ENCODE peak calls at places on chromosomes 2 and 18, in six cellular contexts. P, F, T, X, Q and U are unnamed samples.

GRCh38 chr2:12728221-12728777 is 11.6 kb downstream of the TRIB2 start:
- DNase-seq in P (no peak), F (no peak), T (no peak), X (no peak), Q (no peak), U (no peak)

GRCh38 chr2:8563814-8564474 is 117.9 kb upstream of the ID2 start:
- DNase-seq in P (no peak), F (no peak), T (no peak), X (peak; percentile 54), Q (no peak), U (no peak)

GRCh38 chr2:196263181-196263747 is 91.9 kb upstream of the STK17B start:
- DNase-seq in P (no peak), F (peak; percentile 90), T (no peak), X (no peak), Q (peak; percentile 90), U (peak; percentile 78)

GRCh38 chr2:31008571-31009114 is 129.6 kb downstream of the GALNT14 start:
- DNase-seq in P (no peak), F (no peak), T (no peak), X (no peak), Q (no peak), U (no peak)

GRCh38 chr2:188076149-188077056 is 215.3 kb upstream of the GULP1 start:
- DNase-seq in P (no peak), F (no peak), T (no peak), X (no peak), Q (no peak), U (no peak)

GRCh38 chr2:86621290-86621943 is 2.2 kb downstream of the RNF103 start:
- DNase-seq in P (no peak), F (peak; percentile 19), T (no peak), X (no peak), Q (peak; percentile 22), U (no peak)

GRCh38 chr2:102342888-102343287 is 12.7 kb upstream of the IL18R1 start:
- DNase-seq in P (no peak), F (no peak), T (peak; percentile 44), X (no peak), Q (no peak), U (no peak)

GRCh38 chr2:11980809-11981208 is 234.4 kb downstream of the LPIN1 start:
- DNase-seq in P (peak; percentile 27), F (no peak), T (no peak), X (no peak), Q (no peak), U (no peak)

GRCh38 chr2:169131587-169132512 is 62.5 kb downstream of the DHRS9 start:
- DNase-seq in P (peak; percentile 36), F (peak; percentile 80), T (no peak), X (no peak), Q (peak; percentile 74), U (peak; percentile 13)

GRCh38 chr18:47032945-47033344 is 2.5 kb downstream of the ELOA2 start:
- DNase-seq in P (no peak), F (no peak), T (no peak), X (no peak), Q (no peak), U (no peak)